ENCODE peak calls at places on chromosomes 6 and 20, in seven cellular contexts. S, V, J, M, L, Q and X are unnamed samples.

GRCh38 chr6:106870824-106871300 is 103.7 kb downstream of the CD24 start:
- DNase-seq in S (no peak), L (no peak), Q (peak), M (peak), J (peak), V (no peak), X (peak)

GRCh38 chr6:64507661-64508060 is 872.1 kb downstream of the PHF3 start:
- DNase-seq in Q (no peak), S (no peak), L (no peak), M (no peak), J (no peak), V (no peak), X (no peak)

GRCh38 chr6:156645106-156645505 is 132.1 kb upstream of the ARID1B start:
- DNase-seq in S (no peak), V (no peak), Q (peak), J (no peak), M (no peak), L (no peak), X (no peak)

GRCh38 chr6:25193865-25194679 is 85.1 kb upstream of the CARMIL1 start:
- DNase-seq in Q (no peak), S (no peak), V (no peak), L (no peak), M (no peak), J (no peak), X (no peak)

GRCh38 chr6:30922447-30922852 is 8.4 kb downstream of the VARS2 start:
- DNase-seq in M (no peak), S (no peak), L (no peak), J (peak), V (no peak), Q (no peak), X (no peak)

GRCh38 chr20:11117808-11118528 is 444.2 kb upstream of the JAG1 start:
- DNase-seq in V (no peak), J (peak), M (no peak), L (no peak), S (no peak), Q (peak), X (peak)

GRCh38 chr20:20130399-20130798 is 78.1 kb downstream of the CFAP61 start:
- DNase-seq in M (no peak), J (peak), L (no peak), V (no peak), S (no peak), Q (no peak), X (no peak)

GRCh38 chr20:9392892-9393857 is 121.2 kb upstream of the LAMP5 start:
- DNase-seq in J (peak), M (no peak), V (peak), S (peak), Q (peak), L (peak), X (no peak)

GRCh38 chr20:23320317-23320716 is 30.3 kb upstream of the NXT1 start:
- DNase-seq in M (no peak), Q (no peak), V (no peak), S (no peak), J (no peak), L (no peak), X (no peak)

GRCh38 chr20:34571753-34572152 is 13.2 kb downstream of the MAP1LC3A start:
- DNase-seq in Q (no peak), S (no peak), L (no peak), J (no peak), V (no peak), M (no peak), X (no peak)

GRCh38 chr20:52105045-52105572 is 86.5 kb downstream of the ZFP64 start:
- DNase-seq in V (no peak), L (no peak), S (no peak), M (peak), Q (peak), J (peak), X (no peak)

GRCh38 chr6:135505222-135505621 is 7.7 kb upstream of the AHI1 start:
- DNase-seq in M (no peak), L (no peak), J (no peak), V (no peak), S (no peak), Q (no peak), X (no peak)

GRCh38 chr6:134063121-134063965 is 10.9 kb upstream of the SLC2A12 start:
- DNase-seq in S (no peak), J (no peak), L (no peak), V (no peak), Q (no peak), M (no peak), X (no peak)

GRCh38 chr6:100381111-100381510 is 83.6 kb downstream of the SIM1 start:
- DNase-seq in J (no peak), S (no peak), V (no peak), M (no peak), Q (no peak), L (no peak), X (no peak)

GRCh38 chr6:153424719-153425400 is 293.8 kb upstream of the RGS17 start:
- DNase-seq in Q (peak), V (no peak), S (no peak), M (no peak), J (no peak), L (no peak), X (no peak)

GRCh38 chr6:13268914-13269532 is 59.3 kb downstream of the TBC1D7 start:
- DNase-seq in V (no peak), S (no peak), M (peak), Q (peak), L (no peak), J (peak), X (no peak)

GRCh38 chr20:19993937-19994667 is 23.1 kb upstream of the NAA20 start:
- DNase-seq in S (no peak), Q (peak), V (peak), L (peak), M (peak), J (peak), X (peak)

GRCh38 chr6:121516331-121516730 is 80.9 kb downstream of the GJA1 start:
- DNase-seq in Q (peak), V (no peak), J (peak), S (no peak), L (no peak), M (no peak), X (no peak)

GRCh38 chr6:38776515-38776914 is 61.4 kb downstream of the DNAH8 start:
- DNase-seq in J (peak), S (no peak), Q (peak), L (no peak), M (peak), V (no peak), X (no peak)

DNA sequence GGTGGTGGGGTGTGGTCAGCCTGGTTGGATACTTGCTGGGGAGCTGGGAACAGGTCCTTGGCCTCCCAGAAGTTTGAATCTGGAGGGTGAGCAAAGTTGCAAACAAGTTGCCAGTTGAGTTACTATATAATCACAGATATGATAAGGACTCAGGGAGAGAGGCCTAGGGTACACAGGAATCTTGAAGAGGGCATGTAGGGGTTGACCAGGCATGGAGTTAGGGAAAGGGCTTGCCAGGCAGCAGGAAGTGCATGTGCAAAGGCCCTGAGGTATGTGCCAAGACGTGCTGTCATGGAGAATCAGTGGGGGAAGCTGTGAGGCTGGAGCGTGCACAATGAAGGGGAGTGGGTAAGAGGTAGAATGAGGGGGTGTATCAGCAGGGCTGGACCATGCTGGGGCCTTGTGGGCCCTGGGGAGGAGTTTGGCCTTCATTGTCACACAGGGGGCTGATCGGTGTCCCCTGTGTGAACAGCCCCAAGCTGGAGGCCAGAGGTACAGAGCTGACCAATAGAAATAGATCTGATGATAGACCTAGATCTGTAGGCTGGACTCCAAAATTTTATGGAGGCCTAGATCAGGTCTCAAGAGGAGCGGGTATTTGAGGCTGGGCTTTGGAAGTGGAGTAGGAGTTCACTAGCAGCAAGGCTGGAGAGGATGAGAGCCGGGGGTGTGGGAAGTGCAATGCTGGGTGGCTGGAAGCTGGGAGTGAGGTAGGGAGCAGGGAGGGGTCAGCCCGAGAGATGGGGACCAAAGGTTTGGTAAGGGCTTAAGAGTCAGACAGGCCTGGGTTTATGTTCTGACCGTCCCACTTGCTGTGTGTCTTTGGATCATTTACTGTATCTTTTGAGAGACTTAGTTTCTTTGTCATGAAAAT is 2.9 kb downstream of the SRC start:
- DNase-seq in L (no peak), V (no peak), J (no peak), M (no peak), Q (no peak), S (no peak), X (no peak)
- H3K4me3 ChIP-seq in L (no peak), V (no peak), J (no peak), M (no peak), Q (no peak), S (no peak), X (no peak)

GRCh38 chr6:28349344-28349891 is 329 bp upstream of the ZKSCAN3 start:
- DNase-seq in L (no peak), Q (no peak), M (no peak), S (no peak), J (no peak), V (no peak), X (no peak)

GRCh38 chr6:28349892-28350737 is at the start of gene ZKSCAN3:
- DNase-seq in L (peak), V (peak), J (peak), M (peak), Q (peak), S (peak), X (no peak)

GRCh38 chr6:28351493-28351925 is 1.8 kb downstream of the ZKSCAN3 start:
- DNase-seq in M (no peak), J (no peak), Q (no peak), V (no peak), S (no peak), L (no peak), X (no peak)

GRCh38 chr6:28353356-28353755 is 3.6 kb downstream of the ZKSCAN3 start:
- DNase-seq in M (no peak), L (no peak), S (no peak), V (no peak), J (no peak), Q (no peak), X (no peak)

GRCh38 chr6:28351087-28351486 is 1.3 kb downstream of the ZKSCAN3 start:
- DNase-seq in Q (no peak), S (no peak), J (no peak), M (no peak), V (no peak), L (no peak), X (no peak)
- H3K4me3 ChIP-seq in Q (peak), S (no peak), J (no peak), M (peak), V (peak), L (peak), X (no peak)

GRCh38 chr6:112691289-112691688 is 344.2 kb downstream of the RFPL4B start:
- DNase-seq in L (no peak), Q (peak), V (no peak), J (peak), S (no peak), M (peak), X (no peak)
- H3K4me3 ChIP-seq in L (no peak), Q (no peak), V (no peak), J (no peak), S (no peak), M (no peak), X (no peak)

GRCh38 chr6:36756761-36757160 is 59.1 kb downstream of the RAB44 start:
- DNase-seq in L (no peak), M (no peak), S (no peak), V (no peak), Q (no peak), J (no peak), X (no peak)

GRCh38 chr6:36755435-36756348 is 58.1 kb downstream of the RAB44 start:
- DNase-seq in J (peak), M (peak), V (no peak), S (no peak), Q (peak), L (no peak), X (peak)

GRCh38 chr6:36752886-36753506 is 55.4 kb downstream of the RAB44 start:
- DNase-seq in J (no peak), M (no peak), Q (no peak), S (no peak), L (no peak), V (no peak), X (no peak)

GRCh38 chr6:36753671-36754485 is 56.3 kb downstream of the RAB44 start:
- DNase-seq in J (no peak), V (no peak), Q (no peak), L (no peak), S (no peak), M (no peak), X (no peak)

DNA sequence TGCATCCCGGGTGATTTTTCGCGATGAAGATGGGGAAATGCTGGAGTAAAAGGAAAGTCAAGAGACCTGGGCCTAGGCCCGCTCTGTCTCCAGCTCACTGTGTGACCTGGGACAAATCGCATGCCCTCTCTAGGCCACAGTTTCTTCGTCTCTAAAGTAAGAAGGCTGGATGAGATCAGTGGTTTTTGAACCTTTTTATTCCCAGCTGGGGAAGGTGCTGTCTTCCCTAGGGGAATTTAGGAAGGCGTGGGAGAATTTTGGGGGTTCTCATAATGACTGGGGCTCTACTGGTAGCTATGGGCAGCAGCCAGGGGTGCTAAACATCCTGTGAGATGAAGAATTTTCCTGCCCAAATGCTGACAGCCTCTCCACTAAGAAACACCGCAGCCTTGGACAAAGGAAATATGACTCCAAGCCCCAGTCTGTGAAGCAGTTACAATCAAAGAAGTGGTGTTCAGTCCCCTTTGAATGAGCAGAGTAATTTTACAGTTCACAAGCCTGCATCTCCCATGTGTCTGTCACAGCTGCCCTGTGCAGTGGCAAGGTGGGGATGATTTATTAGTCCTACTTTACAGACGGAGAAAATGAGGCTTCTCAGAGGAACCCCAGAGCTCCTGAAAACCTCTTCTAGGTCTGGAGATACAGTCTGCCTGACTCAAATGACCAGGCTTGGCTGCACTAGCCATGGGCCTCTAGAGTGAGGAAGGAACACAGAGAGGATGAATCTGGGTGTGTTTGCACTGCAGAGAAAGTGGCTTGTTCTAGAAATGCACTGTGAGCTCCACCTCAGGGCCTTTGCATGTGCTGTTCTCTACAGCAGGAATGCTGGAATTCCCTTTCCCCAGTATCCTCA is 57.2 kb downstream of the RAB44 start:
- DNase-seq in J (no peak), V (no peak), Q (no peak), S (no peak), M (no peak), L (no peak), X (no peak)
- H3K4me3 ChIP-seq in J (no peak), V (no peak), Q (no peak), S (no peak), M (no peak), L (no peak), X (no peak)

GRCh38 chr6:159075506-159076100 is 30.8 kb upstream of the TAGAP start:
- DNase-seq in L (no peak), S (no peak), M (no peak), V (peak), Q (no peak), J (no peak), X (no peak)

GRCh38 chr6:159071843-159072769 is 27.3 kb upstream of the TAGAP start:
- DNase-seq in M (no peak), V (no peak), S (no peak), J (no peak), L (no peak), Q (no peak), X (no peak)

GRCh38 chr6:159077123-159077522 is 32.3 kb upstream of the TAGAP start:
- DNase-seq in J (no peak), L (no peak), Q (no peak), M (no peak), V (no peak), S (no peak), X (no peak)

GRCh38 chr6:159074866-159075265 is 30.1 kb upstream of the TAGAP start:
- DNase-seq in J (no peak), M (no peak), S (no peak), Q (no peak), V (no peak), L (no peak), X (no peak)

DNA sequence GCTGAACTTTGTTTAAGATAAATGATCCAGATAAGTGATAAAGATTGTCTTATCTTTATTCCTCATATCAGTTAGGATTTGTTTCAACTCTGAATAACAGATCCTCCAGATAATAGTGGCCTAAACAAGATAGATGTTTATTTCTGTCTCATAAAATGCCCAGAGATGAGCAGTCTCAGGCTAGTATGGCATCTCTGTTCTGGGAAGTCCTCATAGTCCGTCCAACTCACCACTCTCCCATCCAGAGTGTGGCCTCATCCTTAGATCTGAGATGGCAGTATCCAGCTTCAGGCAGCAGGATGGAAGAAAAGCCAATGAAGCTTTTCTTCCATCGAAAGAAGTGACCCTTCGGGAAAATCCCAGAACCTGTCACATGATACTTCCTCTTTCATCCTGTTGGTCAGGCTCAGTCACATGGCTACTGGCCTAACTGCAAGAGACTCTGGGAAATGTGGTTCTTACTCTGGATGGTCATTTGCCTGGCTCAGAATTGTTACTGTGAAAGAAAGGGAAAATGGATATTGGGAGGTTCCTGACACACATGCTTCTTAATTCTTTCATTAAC is 29.4 kb upstream of the TAGAP start:
- DNase-seq in Q (peak), S (no peak), M (no peak), L (no peak), J (no peak), V (no peak), X (peak)
- H3K4me3 ChIP-seq in Q (no peak), S (no peak), M (peak), L (peak), J (no peak), V (peak), X (peak)

DNA sequence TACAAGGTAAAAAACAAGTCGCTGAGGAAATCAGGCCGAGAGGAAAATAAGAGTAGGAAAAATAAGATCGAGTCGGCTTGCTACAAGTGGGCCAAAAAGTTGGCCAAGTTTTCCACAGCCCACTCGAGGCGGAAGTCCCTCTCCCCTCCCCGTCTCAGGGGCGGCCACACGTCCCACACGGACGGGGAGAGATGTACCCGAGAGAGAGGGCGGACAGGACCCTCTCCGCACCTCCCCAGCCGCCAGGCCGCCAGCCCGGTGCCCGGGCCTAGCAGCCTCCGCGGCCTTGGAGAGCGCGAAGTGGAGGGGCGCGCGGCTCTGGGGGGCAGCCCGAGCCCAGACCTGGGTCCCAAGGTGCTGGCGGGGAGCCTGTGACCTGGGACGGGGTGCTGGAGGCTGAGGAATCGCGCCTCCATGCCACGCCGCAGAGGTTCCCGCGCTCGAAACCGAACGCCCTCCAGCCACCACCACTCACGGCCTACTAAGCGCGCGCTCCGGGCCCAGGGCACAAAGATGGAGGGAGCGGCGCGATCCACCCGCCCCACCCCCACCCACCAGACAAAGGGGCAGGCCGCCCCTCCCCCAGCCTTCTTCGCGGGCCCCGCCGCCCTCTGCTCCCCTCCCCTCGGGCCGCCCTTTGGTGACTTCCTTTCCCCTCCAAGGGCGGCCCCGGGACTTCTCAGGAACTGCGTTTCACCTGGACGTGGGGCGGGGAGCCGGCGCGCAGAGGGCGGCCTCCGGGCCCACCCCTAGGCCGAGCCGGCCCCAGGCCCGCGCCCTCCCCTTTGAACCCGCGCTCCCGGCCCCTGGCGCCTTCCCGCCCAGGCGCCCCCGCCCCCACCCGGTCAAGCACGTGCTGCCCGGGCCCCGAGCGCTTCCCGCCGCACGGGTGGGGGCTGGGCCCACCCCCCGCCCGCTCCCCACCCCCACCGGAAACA is 1.7 kb upstream of the HMGA1 start:
- DNase-seq in S (no peak), J (no peak), L (no peak), M (peak), Q (no peak), V (no peak), X (no peak)
- H3K4me3 ChIP-seq in S (peak), J (no peak), L (peak), M (peak), Q (no peak), V (peak), X (no peak)